ENCODE peak calls at places on chromosomes 16 and 17, in eight cellular contexts. U is midbrain; M is stimulated activated CD8-positive, alpha-beta memory T cell treated with anti-CD3 and anti-CD28 coated beads, Interleukin-7, amount 100 ng/mL, for 24 hours; Y is NCI-H526 treated with DMSO at 0.1 percent for 48 hours; D is amniotic epithelial cell; W is effector memory CD4-positive, alpha-beta T cell; K is NCI-H1436; B is naive B cell. N is an unnamed sample.

GRCh38 chr16:53892155-53892554 is 188.2 kb downstream of the FTO start:
- DNase-seq in M (no peak), D (peak), U (peak), B (no peak), W (no peak), K (peak), Y (peak), N (peak)

GRCh38 chr17:56521439-56522141 is 71.9 kb upstream of the NOG start:
- DNase-seq in K (no peak), W (no peak), M (no peak), U (no peak), Y (no peak), B (no peak), D (no peak), N (no peak)

GRCh38 chr16:27169511-27170071 is 33.7 kb upstream of the KDM8 start:
- DNase-seq in K (no peak), U (no peak), D (peak), W (peak), Y (peak), M (peak), B (peak), N (no peak)

GRCh38 chr16:647173-647902 is 1.8 kb upstream of the WDR90 start:
- DNase-seq in Y (no peak), D (no peak), B (no peak), U (no peak), W (no peak), M (no peak), K (no peak), N (no peak)

GRCh38 chr17:50783193-50783660 is 15.9 kb upstream of the ANKRD40CL start:
- DNase-seq in D (peak), M (peak), W (peak), K (peak), U (peak), Y (peak), B (peak), N (peak)

GRCh38 chr16:14309001-14309886 is 238.1 kb downstream of the MRTFB start:
- DNase-seq in Y (no peak), W (no peak), K (no peak), D (no peak), U (no peak), B (no peak), M (no peak), N (peak)

GRCh38 chr16:57684626-57685358 is 9.8 kb upstream of the DRC7 start:
- DNase-seq in W (no peak), U (no peak), D (no peak), Y (no peak), K (no peak), M (no peak), B (no peak), N (no peak)

GRCh38 chr16:19431636-19432340 is 14.1 kb downstream of the TMC5 start:
- DNase-seq in U (no peak), Y (no peak), D (no peak), B (no peak), M (no peak), K (no peak), W (no peak), N (no peak)

GRCh38 chr17:42290577-42290976 is 2.3 kb downstream of the STAT5A start:
- DNase-seq in W (no peak), M (no peak), Y (no peak), D (no peak), B (no peak), K (no peak), U (no peak), N (no peak)

GRCh38 chr16:6019490-6019991 is 921.9 kb upstream of the EEF2KMT start:
- DNase-seq in U (no peak), K (no peak), M (no peak), D (no peak), B (no peak), W (no peak), Y (no peak), N (no peak)

GRCh38 chr16:47753620-47754019 is 292.5 kb downstream of the PHKB start:
- DNase-seq in B (no peak), D (no peak), U (no peak), Y (no peak), M (no peak), K (no peak), W (no peak), N (no peak)

GRCh38 chr16:2181952-2182351 is 14.5 kb downstream of the CASKIN1 start:
- DNase-seq in M (no peak), Y (no peak), B (no peak), W (no peak), U (no peak), K (no peak), D (no peak), N (no peak)

GRCh38 chr17:57654040-57654775 is 90.9 kb downstream of the CCDC182 start:
- DNase-seq in Y (no peak), K (no peak), U (no peak), W (no peak), B (no peak), M (no peak), D (no peak), N (no peak)

GRCh38 chr17:58060596-58061191 is 22.5 kb upstream of the DYNLL2 start:
- DNase-seq in K (peak), D (no peak), M (no peak), U (no peak), W (no peak), B (no peak), Y (no peak), N (no peak)

GRCh38 chr16:24992696-24993095 is 22.5 kb downstream of the ARHGAP17 start:
- DNase-seq in B (no peak), Y (no peak), U (no peak), D (no peak), M (no peak), W (no peak), K (no peak), N (no peak)

GRCh38 chr17:4790705-4791088 is 1.9 kb downstream of the GLTPD2 start:
- DNase-seq in Y (no peak), W (no peak), M (no peak), B (no peak), K (no peak), U (no peak), D (no peak), N (no peak)

GRCh38 chr16:2385441-2385840 is 43.8 kb upstream of the CCNF start:
- DNase-seq in K (no peak), U (no peak), D (no peak), M (no peak), B (no peak), W (no peak), Y (no peak), N (no peak)

GRCh38 chr17:15368605-15369004 is 27.2 kb upstream of the TEKT3 start:
- DNase-seq in K (no peak), Y (no peak), M (no peak), W (no peak), B (no peak), U (no peak), D (no peak), N (no peak)

GRCh38 chr17:22694362-22695227 is 1002.3 kb downstream of the KCNJ18 start:
- DNase-seq in K (no peak), U (no peak), M (no peak), Y (no peak), B (no peak), D (no peak), W (no peak), N (no peak)

GRCh38 chr17:29007456-29008455 is 1.9 kb upstream of the SEZ6 start:
- DNase-seq in W (no peak), B (no peak), K (no peak), D (peak), M (no peak), Y (no peak), U (no peak), N (no peak)

GRCh38 chr17:62668091-62668804 is 40.8 kb downstream of the MRC2 start:
- DNase-seq in U (no peak), K (peak), M (no peak), Y (no peak), B (no peak), W (no peak), D (no peak), N (no peak)

GRCh38 chr16:28616636-28617035 is 6.8 kb upstream of the SULT1A1 start:
- DNase-seq in K (no peak), U (no peak), B (no peak), W (no peak), D (no peak), Y (no peak), M (no peak), N (no peak)

GRCh38 chr17:69511244-69511643 is 96.7 kb downstream of the MAP2K6 start:
- DNase-seq in W (no peak), M (no peak), D (no peak), B (no peak), Y (no peak), K (no peak), U (peak), N (no peak)

GRCh38 chr16:67419502-67419901 is 3.2 kb upstream of the ZDHHC1 start:
- DNase-seq in B (no peak), D (peak), K (no peak), W (no peak), U (no peak), M (no peak), Y (no peak), N (no peak)

N was measured in GM20000.